ENCODE peak calls at places on chromosomes 3 and 15, in eight cellular contexts. F is suprapubic skin, J is breast epithelium, T is heart left ventricle, Z is pancreas, E is esophagus squamous epithelium, X is hepatocyte, C is OCI-LY7. R is an unnamed sample.
A peak's percentile ranks its signal among the peaks of the same experiment; 100 is the strongest.

GRCh38 chr3:120506076-120506827 is 55.5 kb upstream of the FSTL1 start:
- DNase-seq in C (no peak), T (no peak), F (no peak), E (no peak), J (no peak), Z (no peak), X (no peak), R (no peak)

GRCh38 chr15:65355983-65356353 is 21.8 kb downstream of the IGDCC3 start:
- DNase-seq in Z (no peak), C (no peak), J (no peak), F (no peak), E (no peak), X (no peak), T (no peak), R (no peak)

GRCh38 chr15:80990955-80991354 is 1.3 kb upstream of the MESD start:
- DNase-seq in Z (no peak), F (no peak), T (no peak), C (no peak), E (no peak), J (no peak), X (no peak), R (no peak)

GRCh38 chr15:90862964-90863721 is 5.2 kb upstream of the FURIN start:
- DNase-seq in T (no peak), F (no peak), X (no peak), Z (no peak), J (no peak), E (no peak), C (no peak), R (no peak)

GRCh38 chr3:134978658-134979057 is 183.6 kb downstream of the EPHB1 start:
- DNase-seq in C (no peak), X (no peak), E (no peak), T (no peak), F (no peak), J (no peak), Z (no peak), R (no peak)

GRCh38 chr15:70259640-70260066 is 161.9 kb upstream of the TLE3 start:
- DNase-seq in F (no peak), C (peak; percentile 51), Z (no peak), J (no peak), E (no peak), X (no peak), T (no peak), R (no peak)

GRCh38 chr3:87228316-87228715 is 1.2 kb downstream of the CHMP2B start:
- DNase-seq in X (no peak), E (no peak), J (no peak), Z (no peak), C (no peak), F (no peak), T (no peak), R (no peak)

GRCh38 chr3:18618723-18619122 is 193.6 kb upstream of the SATB1 start:
- DNase-seq in C (no peak), X (no peak), E (no peak), T (no peak), J (no peak), Z (no peak), F (no peak), R (no peak)

GRCh38 chr3:128492353-128493220 is at the start of gene GATA2:
- DNase-seq in T (no peak), Z (peak; percentile 85), J (no peak), F (peak; percentile 74), C (peak; percentile 14), E (no peak), X (peak; percentile 56), R (no peak)

GRCh38 chr3:18655827-18656226 is 230.7 kb upstream of the SATB1 start:
- DNase-seq in T (no peak), Z (no peak), X (no peak), J (no peak), F (no peak), C (no peak), E (no peak), R (no peak)

GRCh38 chr15:100259266-100259665 is 82.5 kb downstream of the ADAMTS17 start:
- DNase-seq in J (no peak), E (no peak), C (no peak), F (peak; percentile 37), Z (no peak), T (no peak), X (no peak), R (no peak)

GRCh38 chr3:77799280-77799679 is 759.4 kb downstream of the ROBO2 start:
- DNase-seq in T (no peak), E (no peak), X (no peak), F (no peak), Z (no peak), C (no peak), J (no peak), R (no peak)

GRCh38 chr15:61116830-61117229 is 112.3 kb downstream of the RORA start:
- DNase-seq in X (no peak), F (no peak), C (no peak), J (no peak), E (no peak), T (no peak), Z (no peak), R (no peak)

GRCh38 chr3:113019182-113020137 is 28.7 kb downstream of the GTPBP8 start:
- DNase-seq in F (peak; percentile 94), C (peak; percentile 90), J (peak; percentile 88), E (peak; percentile 30), X (peak; percentile 97), T (peak; percentile 92), Z (peak; percentile 88), R (peak; percentile 89)

GRCh38 chr3:9647450-9647849 is 1.9 kb upstream of the MTMR14 start:
- DNase-seq in F (no peak), C (no peak), Z (no peak), X (no peak), J (no peak), T (no peak), E (no peak), R (no peak)

GRCh38 chr3:110886514-110886913 is 185.1 kb upstream of the NECTIN3 start:
- DNase-seq in J (no peak), T (no peak), X (no peak), Z (no peak), F (no peak), E (no peak), C (no peak), R (no peak)

GRCh38 chr3:124972457-124972856 is 37.9 kb upstream of the MUC13 start:
- DNase-seq in E (no peak), F (no peak), Z (no peak), C (no peak), T (no peak), J (no peak), X (peak; percentile 84), R (peak; percentile 41)

GRCh38 chr3:53845103-53845880 is 927 bp downstream of the CHDH start:
- DNase-seq in Z (no peak), E (no peak), T (peak; percentile 41), J (peak; percentile 71), C (peak; percentile 20), X (peak; percentile 71), F (no peak), R (peak; percentile 66)

GRCh38 chr3:53843195-53844177 is 2.7 kb downstream of the CHDH start:
- DNase-seq in J (no peak), C (peak; percentile 77), X (no peak), F (no peak), E (no peak), Z (no peak), T (no peak), R (no peak)

GRCh38 chr3:53845881-53846133 is 412 bp downstream of the CHDH start:
- DNase-seq in Z (peak; percentile 80), T (no peak), E (no peak), C (no peak), X (no peak), J (no peak), F (no peak), R (no peak)

GRCh38 chr3:53846134-53846850 is at the start of the genes CHDH and IL17RB:
- DNase-seq in C (peak; percentile 12), J (peak; percentile 87), E (no peak), F (no peak), X (peak; percentile 87), T (peak; percentile 33), Z (peak; percentile 95), R (peak; percentile 86)

GRCh38 chr3:53844262-53845102 is 1.7 kb downstream of the CHDH start:
- DNase-seq in J (no peak), T (no peak), E (no peak), Z (no peak), X (peak; percentile 50), C (peak; percentile 12), F (no peak), R (no peak)
- H3K4me3 ChIP-seq in J (peak overlapping the region; percentile 81), T (no peak overlapping the region), E (no peak overlapping the region), Z (no peak overlapping the region), X (no peak overlapping the region), C (no peak overlapping the region), F (peak overlapping the region; percentile 73), R (peak overlapping the region; percentile 81)

DNA sequence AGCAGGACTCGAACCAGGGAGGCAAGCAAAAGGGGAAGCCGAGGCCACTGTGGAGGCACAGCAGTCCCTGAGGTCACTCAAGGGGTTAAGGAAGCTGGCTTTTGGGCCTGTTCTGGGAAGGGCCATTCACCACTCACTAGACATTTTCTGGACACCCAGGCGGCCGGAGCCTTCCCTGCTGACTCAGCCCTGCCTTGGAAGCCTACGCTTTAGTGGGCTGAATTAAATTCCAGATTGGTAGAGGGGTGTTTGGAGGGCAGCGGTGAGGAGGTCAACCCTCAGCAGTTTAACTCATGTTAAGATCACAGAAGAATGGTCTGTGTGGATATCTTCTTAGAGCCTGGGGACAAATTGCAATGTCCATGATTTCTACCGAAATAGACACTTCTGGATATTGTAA is 152.8 kb downstream of the GABRG3 start:
- DNase-seq in E (no peak), C (no peak), F (no peak), X (no peak), T (no peak), Z (no peak), J (no peak), R (no peak)
- H3K9me3 ChIP-seq in E (no peaks in the 10 kb centered on the region), C (no peaks in the 10 kb centered on the region), F (no peaks in the 10 kb centered on the region), X (no peaks in the 10 kb centered on the region), T (no peaks in the 10 kb centered on the region), Z (no peaks in the 10 kb centered on the region), J (no peaks in the 10 kb centered on the region), R (no peaks in the 10 kb centered on the region)

DNA sequence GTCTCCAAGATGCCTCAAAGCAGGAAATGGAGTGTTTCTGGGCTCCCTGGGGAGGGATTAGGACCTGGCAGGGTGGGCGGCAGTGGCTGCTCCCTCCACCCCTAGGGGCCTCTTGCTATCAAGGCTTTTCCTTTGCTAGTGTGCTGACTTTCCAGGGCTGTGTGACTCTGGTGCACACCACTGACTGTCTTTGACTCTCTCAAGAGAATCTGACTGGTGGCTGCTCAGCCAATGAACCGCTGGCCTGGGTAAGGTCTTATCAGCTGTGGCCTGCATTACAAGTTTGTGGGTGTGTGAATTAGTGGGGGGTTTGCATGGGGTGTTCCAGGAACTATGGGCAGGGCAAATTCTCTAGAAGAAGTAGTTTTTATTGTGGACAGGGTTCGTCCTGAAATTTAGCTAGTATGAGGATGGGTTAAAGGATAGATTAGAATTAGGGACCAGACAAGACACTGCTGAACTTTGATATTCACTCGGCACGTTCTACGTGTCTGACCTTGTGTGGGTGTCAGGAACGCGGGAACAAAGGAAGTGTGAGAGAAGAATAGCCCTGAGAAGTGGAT is 29.5 kb downstream of the SIAH2 start:
- DNase-seq in Z (no peak), F (no peak), E (no peak), X (no peak), C (no peak), T (no peak), J (no peak), R (no peak)
- H3K4me3 ChIP-seq in Z (no peak overlapping the region), F (no peak overlapping the region), E (no peak overlapping the region), X (no peak overlapping the region), C (no peak overlapping the region), T (no peak overlapping the region), J (no peak overlapping the region), R (no peak overlapping the region)

DNA sequence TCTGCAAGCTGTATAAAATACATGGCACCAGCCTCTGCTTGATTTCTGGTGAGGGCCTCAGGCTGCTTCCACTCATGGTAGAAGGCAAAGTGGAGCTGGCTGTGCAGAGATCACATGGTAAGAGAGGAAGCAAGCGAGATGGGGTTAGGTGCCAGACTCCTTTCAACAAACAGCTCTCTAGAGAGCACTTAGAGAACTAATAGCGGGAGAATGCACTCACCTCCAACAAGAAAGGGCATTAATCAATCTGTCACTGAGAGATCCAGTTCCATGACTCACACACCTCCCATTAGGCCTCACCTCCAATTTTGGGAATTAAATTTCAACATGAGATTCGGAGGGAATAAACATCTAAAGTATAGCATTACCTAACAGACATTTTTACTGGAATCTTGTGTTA is 644.1 kb upstream of the ARRDC4 start:
- DNase-seq in T (no peak), X (no peak), Z (no peak), C (no peak), F (no peak), J (no peak), E (no peak), R (no peak)
- H3K9me3 ChIP-seq in T (no peaks in the 10 kb centered on the region), X (no peaks in the 10 kb centered on the region), Z (no peaks in the 10 kb centered on the region), C (no peaks in the 10 kb centered on the region), F (no peaks in the 10 kb centered on the region), J (no peaks in the 10 kb centered on the region), E (no peaks in the 10 kb centered on the region), R (no peaks in the 10 kb centered on the region)